ENCODE peak calls at places on chromosomes 6 and 20, in six cellular contexts. One of them, this sample, is unnamed.

GRCh38 chr6:131213501-131213990 is 78.3 kb downstream of the AKAP7 start:
- DNase-seq in GM23338: no peak
- DNase-seq in BE2C: no peak
- DNase-seq in GM12864: no peak
- DNase-seq in lower lobe of right lung: no peak
- DNase-seq in heart left ventricle: no peak
- DNase-seq in this sample: no peak

GRCh38 chr6:38078671-38079070 is 259.1 kb downstream of the ZFAND3 start:
- DNase-seq in GM23338: no peak
- DNase-seq in BE2C: no peak
- DNase-seq in GM12864: no peak
- DNase-seq in lower lobe of right lung: no peak
- DNase-seq in heart left ventricle: no peak
- DNase-seq in this sample: no peak

GRCh38 chr20:60270341-60270740 is 312.1 kb downstream of the CDH26 start:
- DNase-seq in GM23338: no peak
- DNase-seq in BE2C: no peak
- DNase-seq in GM12864: no peak
- DNase-seq in lower lobe of right lung: no peak
- DNase-seq in heart left ventricle: no peak
- DNase-seq in this sample: no peak

GRCh38 chr6:159931112-159931511 is 37.8 kb upstream of the IGF2R start:
- DNase-seq in GM23338: no peak
- DNase-seq in BE2C: no peak
- DNase-seq in GM12864: peak; percentile 75
- DNase-seq in lower lobe of right lung: no peak
- DNase-seq in heart left ventricle: no peak
- DNase-seq in this sample: no peak

GRCh38 chr20:7180261-7181045 is 413.0 kb downstream of the BMP2 start:
- DNase-seq in GM23338: no peak
- DNase-seq in BE2C: no peak
- DNase-seq in GM12864: no peak
- DNase-seq in lower lobe of right lung: no peak
- DNase-seq in heart left ventricle: no peak
- DNase-seq in this sample: no peak

GRCh38 chr6:827431-827830 is 134.5 kb upstream of the EXOC2 start:
- DNase-seq in GM23338: no peak
- DNase-seq in BE2C: no peak
- DNase-seq in GM12864: peak; percentile 5
- DNase-seq in lower lobe of right lung: no peak
- DNase-seq in heart left ventricle: no peak
- DNase-seq in this sample: no peak

GRCh38 chr6:14540276-14540675 is 422.7 kb downstream of the CD83 start:
- DNase-seq in GM23338: no peak
- DNase-seq in BE2C: no peak
- DNase-seq in GM12864: no peak
- DNase-seq in lower lobe of right lung: no peak
- DNase-seq in heart left ventricle: peak; percentile 33
- DNase-seq in this sample: no peak

GRCh38 chr20:14712302-14712739 is 374.9 kb upstream of the FLRT3 start:
- DNase-seq in GM23338: peak; percentile 19
- DNase-seq in BE2C: no peak
- DNase-seq in GM12864: no peak
- DNase-seq in lower lobe of right lung: no peak
- DNase-seq in heart left ventricle: no peak
- DNase-seq in this sample: no peak

GRCh38 chr20:10247440-10247839 is 28.8 kb downstream of the SNAP25 start:
- DNase-seq in GM23338: no peak
- DNase-seq in BE2C: no peak
- DNase-seq in GM12864: no peak
- DNase-seq in lower lobe of right lung: no peak
- DNase-seq in heart left ventricle: no peak
- DNase-seq in this sample: no peak

GRCh38 chr6:45424628-45424955 is 46.9 kb upstream of the SUPT3H start:
- DNase-seq in GM23338: no peak
- DNase-seq in BE2C: no peak
- DNase-seq in GM12864: no peak
- DNase-seq in lower lobe of right lung: no peak
- DNase-seq in heart left ventricle: no peak
- DNase-seq in this sample: no peak

GRCh38 chr20:47610247-47610944 is 108.7 kb downstream of the NCOA3 start:
- DNase-seq in GM23338: no peak
- DNase-seq in BE2C: no peak
- DNase-seq in GM12864: peak; percentile 25
- DNase-seq in lower lobe of right lung: no peak
- DNase-seq in heart left ventricle: peak; percentile 71
- DNase-seq in this sample: peak; percentile 78

GRCh38 chr6:84410377-84410776 is 182.9 kb upstream of the CEP162 start:
- DNase-seq in GM23338: no peak
- DNase-seq in BE2C: no peak
- DNase-seq in GM12864: no peak
- DNase-seq in lower lobe of right lung: no peak
- DNase-seq in heart left ventricle: no peak
- DNase-seq in this sample: no peak

GRCh38 chr20:25539742-25540201 is 45.6 kb downstream of the NINL start:
- DNase-seq in GM23338: no peak
- DNase-seq in BE2C: no peak
- DNase-seq in GM12864: no peak
- DNase-seq in lower lobe of right lung: no peak
- DNase-seq in heart left ventricle: no peak
- DNase-seq in this sample: no peak

GRCh38 chr6:29924731-29925130 is 17.6 kb upstream of the HLA-A start:
- DNase-seq in GM23338: no peak
- DNase-seq in BE2C: no peak
- DNase-seq in GM12864: no peak
- DNase-seq in lower lobe of right lung: no peak
- DNase-seq in heart left ventricle: no peak
- DNase-seq in this sample: no peak

GRCh38 chr20:50788045-50788867 is 6.6 kb upstream of the BCAS4 start:
- DNase-seq in GM23338: no peak
- DNase-seq in BE2C: peak; percentile 25
- DNase-seq in GM12864: no peak
- DNase-seq in lower lobe of right lung: peak; percentile 31
- DNase-seq in heart left ventricle: no peak
- DNase-seq in this sample: no peak

GRCh38 chr6:148593813-148594170 is 153.0 kb upstream of the UST start:
- DNase-seq in GM23338: no peak
- DNase-seq in BE2C: no peak
- DNase-seq in GM12864: no peak
- DNase-seq in lower lobe of right lung: no peak
- DNase-seq in heart left ventricle: peak; percentile 60
- DNase-seq in this sample: no peak

GRCh38 chr6:108752733-108753392 is 95.4 kb upstream of the ARMC2 start:
- DNase-seq in GM23338: no peak
- DNase-seq in BE2C: no peak
- DNase-seq in GM12864: no peak
- DNase-seq in lower lobe of right lung: no peak
- DNase-seq in heart left ventricle: no peak
- DNase-seq in this sample: no peak

GRCh38 chr20:5164645-5165399 is 38.0 kb downstream of the CDS2 start:
- DNase-seq in GM23338: no peak
- DNase-seq in BE2C: no peak
- DNase-seq in GM12864: no peak
- DNase-seq in lower lobe of right lung: no peak
- DNase-seq in heart left ventricle: no peak
- DNase-seq in this sample: no peak

GRCh38 chr6:170221753-170222400 is 69.0 kb downstream of the DLL1 start:
- DNase-seq in GM23338: no peak
- DNase-seq in BE2C: no peak
- DNase-seq in GM12864: no peak
- DNase-seq in lower lobe of right lung: peak; percentile 41
- DNase-seq in heart left ventricle: peak; percentile 23
- DNase-seq in this sample: no peak

GRCh38 chr6:108589244-108589730 is 28.6 kb downstream of the FOXO3 start:
- DNase-seq in GM23338: peak; percentile 91
- DNase-seq in BE2C: peak; percentile 34
- DNase-seq in GM12864: no peak
- DNase-seq in lower lobe of right lung: peak; percentile 88
- DNase-seq in heart left ventricle: peak; percentile 76
- DNase-seq in this sample: no peak

GRCh38 chr20:3093861-3094361 is 9.4 kb upstream of the AVP start:
- DNase-seq in GM23338: no peak
- DNase-seq in BE2C: no peak
- DNase-seq in GM12864: no peak
- DNase-seq in lower lobe of right lung: no peak
- DNase-seq in heart left ventricle: no peak
- DNase-seq in this sample: no peak

GRCh38 chr20:17896771-17897369 is 71.7 kb downstream of the SNX5 start:
- DNase-seq in GM23338: no peak
- DNase-seq in BE2C: no peak
- DNase-seq in GM12864: peak; percentile 33
- DNase-seq in lower lobe of right lung: no peak
- DNase-seq in heart left ventricle: no peak
- DNase-seq in this sample: no peak

GRCh38 chr6:78561015-78561414 is 306.3 kb upstream of the IRAK1BP1 start:
- DNase-seq in GM23338: no peak
- DNase-seq in BE2C: no peak
- DNase-seq in GM12864: no peak
- DNase-seq in lower lobe of right lung: no peak
- DNase-seq in heart left ventricle: no peak
- DNase-seq in this sample: no peak

GRCh38 chr6:6610031-6610591 is 21.6 kb downstream of the LY86 start:
- DNase-seq in GM23338: no peak
- DNase-seq in BE2C: no peak
- DNase-seq in GM12864: peak; percentile 62
- DNase-seq in lower lobe of right lung: no peak
- DNase-seq in heart left ventricle: no peak
- DNase-seq in this sample: peak; percentile 71
- H3K4me3 ChIP-seq in GM23338: no peak overlapping the region
- H3K4me3 ChIP-seq in BE2C: no peak overlapping the region
- H3K4me3 ChIP-seq in GM12864: no peak overlapping the region
- H3K4me3 ChIP-seq in lower lobe of right lung: no peak overlapping the region
- H3K4me3 ChIP-seq in heart left ventricle: no peak overlapping the region
- H3K4me3 ChIP-seq in this sample: peak overlapping the region; percentile 15

GRCh38 chr6:26270121-26270861 is 94.7 kb upstream of the BTN3A2 start:
- DNase-seq in GM23338: peak; percentile 48
- DNase-seq in BE2C: peak; percentile 22
- DNase-seq in GM12864: no peak
- DNase-seq in lower lobe of right lung: no peak
- DNase-seq in heart left ventricle: no peak
- DNase-seq in this sample: peak; percentile 10

GRCh38 chr6:26271640-26272090 is 93.3 kb upstream of the BTN3A2 start:
- DNase-seq in GM23338: no peak
- DNase-seq in BE2C: no peak
- DNase-seq in GM12864: no peak
- DNase-seq in lower lobe of right lung: no peak
- DNase-seq in heart left ventricle: no peak
- DNase-seq in this sample: no peak

GRCh38 chr6:26270903-26271639 is 93.9 kb upstream of the BTN3A2 start:
- DNase-seq in GM23338: peak; percentile 97
- DNase-seq in BE2C: peak; percentile 78
- DNase-seq in GM12864: peak; percentile 95
- DNase-seq in lower lobe of right lung: peak; percentile 52
- DNase-seq in heart left ventricle: no peak
- DNase-seq in this sample: peak; percentile 89

GRCh38 chr6:26268659-26269402 is 96.2 kb upstream of the BTN3A2 start:
- DNase-seq in GM23338: peak; percentile 96
- DNase-seq in BE2C: no peak
- DNase-seq in GM12864: no peak
- DNase-seq in lower lobe of right lung: no peak
- DNase-seq in heart left ventricle: no peak
- DNase-seq in this sample: no peak

DNA sequence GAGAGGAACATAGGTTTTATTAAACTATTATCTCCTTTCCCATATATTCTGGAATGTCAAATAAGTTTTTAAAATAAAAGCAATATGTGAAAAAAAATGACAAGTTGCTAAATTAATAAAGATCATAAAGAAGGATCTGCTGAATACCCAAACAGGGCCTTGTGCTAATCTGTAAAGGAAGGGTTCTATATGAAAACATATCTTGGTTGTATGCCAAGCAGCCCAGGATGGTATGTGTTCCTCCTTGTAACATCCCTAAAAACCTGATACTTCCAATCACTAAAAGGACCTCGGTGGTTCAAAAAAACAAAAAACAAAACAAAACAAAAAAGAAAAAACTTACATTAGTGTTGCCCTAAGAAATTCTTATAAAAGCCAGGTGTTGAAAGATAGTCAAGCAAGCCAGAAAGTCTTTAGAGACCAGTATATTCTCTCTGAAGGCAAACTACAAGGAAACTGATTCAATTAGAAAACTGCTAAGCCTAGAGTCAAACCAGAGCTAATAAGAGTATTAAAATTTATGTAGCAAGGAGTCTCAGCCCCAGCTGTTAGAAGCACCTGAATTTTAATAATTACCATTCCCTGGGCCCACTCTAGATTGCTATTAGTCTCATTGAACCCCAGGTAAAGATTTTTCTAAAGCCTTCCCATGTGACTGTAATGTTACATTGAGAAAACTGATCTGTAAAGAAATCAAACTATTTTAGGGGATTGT is 95.4 kb upstream of the BTN3A2 start:
- DNase-seq in GM23338: no peak
- DNase-seq in BE2C: no peak
- DNase-seq in GM12864: no peak
- DNase-seq in lower lobe of right lung: no peak
- DNase-seq in heart left ventricle: no peak
- DNase-seq in this sample: no peak
- H3K4me3 ChIP-seq in GM23338: peak overlapping the region; percentile 76
- H3K4me3 ChIP-seq in BE2C: peak overlapping the region; percentile 82
- H3K4me3 ChIP-seq in GM12864: peak overlapping the region; percentile 79
- H3K4me3 ChIP-seq in lower lobe of right lung: no peak overlapping the region
- H3K4me3 ChIP-seq in heart left ventricle: no peak overlapping the region
- H3K4me3 ChIP-seq in this sample: peak overlapping the region; percentile 98

DNA sequence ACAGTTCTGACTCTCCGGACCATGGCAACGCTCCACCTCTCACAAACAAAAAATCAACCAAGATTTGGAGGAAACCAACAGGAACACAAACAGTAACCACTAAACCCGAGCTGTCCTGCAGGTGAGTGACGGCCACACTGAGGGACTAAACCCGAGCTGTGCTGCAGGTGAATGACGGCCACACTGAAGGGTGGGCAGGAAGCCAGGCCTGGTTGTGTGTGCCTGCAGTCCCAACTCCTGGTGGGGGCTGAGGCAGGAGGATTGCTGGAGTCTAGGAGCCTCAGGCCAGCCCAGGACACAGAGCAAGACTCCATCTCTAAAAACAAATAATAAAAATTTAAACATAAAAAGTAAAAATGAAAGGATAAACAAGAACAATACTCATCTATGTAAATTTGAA is 80.6 kb downstream of the TAF4 start:
- DNase-seq in GM23338: no peak
- DNase-seq in BE2C: no peak
- DNase-seq in GM12864: no peak
- DNase-seq in lower lobe of right lung: no peak
- DNase-seq in heart left ventricle: no peak
- DNase-seq in this sample: no peak
- H3K4me3 ChIP-seq in GM23338: no peak overlapping the region
- H3K4me3 ChIP-seq in BE2C: no peak overlapping the region
- H3K4me3 ChIP-seq in GM12864: no peak overlapping the region
- H3K4me3 ChIP-seq in lower lobe of right lung: no peak overlapping the region
- H3K4me3 ChIP-seq in heart left ventricle: no peak overlapping the region
- H3K4me3 ChIP-seq in this sample: no peak overlapping the region

DNA sequence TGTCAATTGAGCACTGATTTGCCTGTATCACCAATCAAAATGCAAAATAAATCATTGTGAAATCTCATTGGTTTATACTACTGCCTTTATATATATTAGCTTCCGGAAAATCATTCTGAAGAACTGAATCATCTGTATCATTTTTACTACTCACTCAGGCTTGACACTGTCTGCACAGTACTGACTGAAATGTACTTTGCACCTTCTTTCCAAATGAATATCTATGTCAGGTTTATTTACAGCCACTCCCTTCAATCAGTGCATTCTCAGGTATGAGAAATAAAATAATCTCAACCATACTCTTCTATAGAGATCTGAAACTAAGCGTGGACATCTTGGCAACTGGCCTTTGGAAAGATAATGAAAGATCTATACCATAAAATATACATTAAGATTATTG is 2.7 kb downstream of the KHDRBS2 start:
- DNase-seq in GM23338: no peak
- DNase-seq in BE2C: no peak
- DNase-seq in GM12864: no peak
- DNase-seq in lower lobe of right lung: no peak
- DNase-seq in heart left ventricle: no peak
- DNase-seq in this sample: no peak
- H3K4me3 ChIP-seq in GM23338: no peak overlapping the region
- H3K4me3 ChIP-seq in BE2C: no peak overlapping the region
- H3K4me3 ChIP-seq in GM12864: no peak overlapping the region
- H3K4me3 ChIP-seq in lower lobe of right lung: peak overlapping the region; percentile 20
- H3K4me3 ChIP-seq in heart left ventricle: no peak overlapping the region
- H3K4me3 ChIP-seq in this sample: no peak overlapping the region